ENCODE peak calls at places on chromosomes 13 and 19, in four cellular contexts. E is IMR-90, A is hepatocyte, G is neuronal stem cell. J is an unnamed sample.

GRCh38 chr19:54252243-54252642 is 4.8 kb downstream of the LILRB5 start:
- DNase-seq in E (no peak), A (no peak), G (no peak), J (no peak)

GRCh38 chr13:21973437-21974125 is 302.7 kb downstream of the FGF9 start:
- DNase-seq in E (no peak), A (no peak), G (no peak), J (no peak)

GRCh38 chr13:29937379-29937778 is 87.0 kb upstream of the UBL3 start:
- DNase-seq in E (no peak), A (no peak), G (no peak), J (no peak)

GRCh38 chr19:45999653-46000121 is 4.4 kb downstream of the CCDC61 start:
- DNase-seq in E (peak; percentile 43), A (peak; percentile 57), G (no peak), J (no peak)

GRCh38 chr13:33761744-33762143 is 56.2 kb upstream of the RFC3 start:
- DNase-seq in E (no peak), A (no peak), G (no peak), J (no peak)

GRCh38 chr19:55258476-55258827 is 365 bp downstream of the PPP6R1 start:
- DNase-seq in E (no peak), A (peak; percentile 65), G (no peak), J (no peak)

GRCh38 chr13:44305216-44305615 is 68.4 kb upstream of the SERP2 start:
- DNase-seq in E (no peak), A (no peak), G (no peak), J (no peak)

GRCh38 chr13:21124853-21125252 is 51.5 kb downstream of the SKA3 start:
- DNase-seq in E (peak; percentile 63), A (peak; percentile 69), G (no peak), J (no peak)

GRCh38 chr19:36436531-36436930 is 18.1 kb upstream of the ZFP82 start:
- DNase-seq in E (no peak), A (no peak), G (no peak), J (no peak)

GRCh38 chr13:34037636-34038325 is 219.8 kb downstream of the RFC3 start:
- DNase-seq in E (no peak), A (no peak), G (no peak), J (no peak)

GRCh38 chr13:34201050-34201913 is 383.3 kb downstream of the RFC3 start:
- DNase-seq in E (peak; percentile 61), A (peak; percentile 30), G (no peak), J (no peak)

GRCh38 chr19:31983647-31984046 is 361.8 kb upstream of the ZNF507 start:
- DNase-seq in E (no peak), A (no peak), G (no peak), J (no peak)

GRCh38 chr19:31946491-31946890 is 398.9 kb upstream of the ZNF507 start:
- DNase-seq in E (no peak), A (no peak), G (no peak), J (no peak)

GRCh38 chr13:98141938-98142426 is 912 bp upstream of the FARP1 start:
- DNase-seq in E (no peak), A (peak; percentile 50), G (peak; percentile 39), J (no peak)

GRCh38 chr19:46579286-46579944 is 21.7 kb upstream of the CALM3 start:
- DNase-seq in E (no peak), A (no peak), G (peak; percentile 14), J (no peak)

GRCh38 chr19:37361994-37362393 is 8.9 kb upstream of the ZNF527 start:
- DNase-seq in E (peak; percentile 67), A (no peak), G (no peak), J (no peak)

GRCh38 chr13:109586509-109587346 is 199.7 kb downstream of the IRS2 start:
- DNase-seq in E (no peak), A (peak; percentile 50), G (no peak), J (no peak)

GRCh38 chr13:24629320-24629719 is 50.9 kb upstream of the ATP12A start:
- DNase-seq in E (no peak), A (no peak), G (no peak), J (no peak)

GRCh38 chr13:28558567-28558966 is 63.6 kb upstream of the FLT1 start:
- DNase-seq in E (no peak), A (no peak), G (no peak), J (no peak)

GRCh38 chr13:112972867-112973576 is 4.0 kb downstream of the MCF2L start:
- DNase-seq in E (no peak), A (no peak), G (no peak), J (no peak)

GRCh38 chr19:4077800-4078683 is 11.3 kb upstream of the ZBTB7A start:
- DNase-seq in E (no peak), A (peak; percentile 52), G (no peak), J (no peak)

GRCh38 chr13:93248627-93249047 is 22.0 kb downstream of the GPC6 start:
- DNase-seq in E (peak; percentile 35), A (peak; percentile 75), G (peak; percentile 40), J (no peak)
- H3K27ac ChIP-seq in E (peak overlapping the region; percentile 38), A (peak overlapping the region; percentile 64), G (no peak overlapping the region), J (no peak overlapping the region)

GRCh38 chr19:14871619-14872230 is 14.2 kb downstream of the OR7A17 start:
- DNase-seq in E (peak; percentile 11), A (no peak), G (no peak), J (no peak)
- H3K4me3 ChIP-seq in E (no peak overlapping the region), A (no peak overlapping the region), G (no peak overlapping the region), J (no peak overlapping the region)

GRCh38 chr19:11164278-11164677 is 8.7 kb upstream of the SPC24 start:
- DNase-seq in E (no peak), A (no peak), G (no peak), J (no peak)
- H3K4me1 ChIP-seq in E (peaks cover 11% of the 10 kb centered on the region), A (peaks cover 22% of the 10 kb centered on the region), G (peaks cover 3% of the 10 kb centered on the region), J (no peaks in the 10 kb centered on the region)

GRCh38 chr19:920051-920857 is 3.1 kb downstream of the KISS1R start:
- DNase-seq in E (no peak), A (peak; percentile 77), G (no peak), J (no peak)
- H3K27ac ChIP-seq in E (no peak overlapping the region), A (no peak overlapping the region), G (no peak overlapping the region), J (no peak overlapping the region)

DNA sequence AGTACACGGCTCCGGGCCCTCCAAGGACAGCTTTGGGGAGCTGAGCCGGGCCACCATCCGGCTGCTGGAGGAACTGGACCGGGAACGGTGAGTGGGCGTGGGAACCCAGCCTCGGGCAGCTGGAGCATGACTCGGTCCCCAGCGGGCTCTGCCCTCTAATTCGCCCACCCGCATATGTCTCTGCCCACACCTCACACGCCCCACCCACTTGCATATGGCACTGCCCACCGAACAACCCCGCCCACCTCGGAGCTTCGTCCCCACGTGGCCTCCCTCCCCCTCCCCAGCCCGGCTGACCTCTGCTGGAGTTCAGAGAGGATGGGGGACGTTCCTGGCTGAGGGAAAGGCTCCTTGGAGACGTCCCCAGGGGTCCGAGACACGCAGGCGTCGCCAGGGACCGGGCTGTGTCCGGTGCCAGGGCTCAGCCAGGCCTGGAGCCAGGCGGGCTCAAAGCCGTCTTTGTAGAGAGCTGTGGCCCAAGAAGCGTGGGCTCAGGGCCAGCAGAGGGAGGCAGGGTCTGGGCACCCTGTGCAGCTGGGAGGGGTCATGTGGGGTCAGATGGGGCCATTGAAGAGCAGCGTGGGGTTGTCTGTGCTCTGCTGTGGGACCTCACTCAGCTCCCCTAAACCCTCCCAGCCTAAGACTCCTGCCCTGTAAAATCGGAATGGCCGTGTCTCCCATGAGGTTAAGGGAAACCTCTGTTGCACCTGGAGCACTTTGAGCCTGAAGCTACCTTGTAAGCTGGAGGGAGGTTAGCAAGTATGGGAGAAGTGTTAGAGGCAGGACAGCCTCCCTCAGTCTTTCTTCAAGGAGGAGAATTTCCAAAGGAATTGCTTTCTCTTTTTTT is 3.8 kb downstream of the APC2 start:
- DNase-seq in E (no peak), A (no peak), G (no peak), J (no peak)
- H3K4me3 ChIP-seq in E (no peak overlapping the region), A (no peak overlapping the region), G (no peak overlapping the region), J (no peak overlapping the region)